ENCODE peak calls at places on chromosomes 13 and 19, in six cellular contexts. P is CD4-positive, CD25-positive, alpha-beta regulatory T cell; D is activated CD4-positive, alpha-beta T cell treated with anti-CD3 and anti-CD28 coated beads for 24 hours; J is stimulated activated CD4-positive, alpha-beta T cell treated with anti-CD3 and anti-CD28 coated beads, Interleukin-1b, Interleukin-23, amount 100 ng/mL, for 48 hours; S is SW480; O is NCI-H1105 treated with DMSO at 0.1 percent for 48 hours. M is an unnamed sample.

GRCh38 chr13:64723735-64724134 is 2506.4 kb downstream of the PCDH9 start:
- DNase-seq in P (no peak), D (no peak), J (no peak), O (no peak), S (peak), M (peak)

GRCh38 chr19:45251452-45252354 is 632 bp downstream of the MARK4 start:
- DNase-seq in J (no peak), S (no peak), O (no peak), D (no peak), P (no peak), M (no peak)

GRCh38 chr13:99975626-99976025 is 4.1 kb upstream of the ZIC5 start:
- DNase-seq in S (no peak), D (no peak), J (no peak), O (no peak), P (no peak), M (no peak)

GRCh38 chr13:97273341-97273831 is 51.3 kb downstream of the MBNL2 start:
- DNase-seq in J (no peak), S (no peak), P (no peak), O (peak), D (no peak), M (no peak)

GRCh38 chr19:4066176-4066606 is 508 bp downstream of the ZBTB7A start:
- DNase-seq in S (no peak), J (peak), D (no peak), O (no peak), P (peak), M (no peak)

GRCh38 chr13:41917641-41918040 is 43.3 kb downstream of the VWA8 start:
- DNase-seq in J (no peak), P (peak), S (peak), D (no peak), O (no peak), M (no peak)

GRCh38 chr13:110680852-110681251 is 25.1 kb downstream of the CARS2 start:
- DNase-seq in S (peak), O (no peak), J (no peak), P (peak), D (no peak), M (peak)

GRCh38 chr13:27791146-27791900 is 960 bp upstream of the GSX1 start:
- DNase-seq in S (peak), J (no peak), D (no peak), O (peak), P (no peak), M (no peak)

GRCh38 chr19:15287496-15287895 is 44.8 kb downstream of the BRD4 start:
- DNase-seq in S (no peak), D (no peak), O (no peak), P (no peak), J (no peak), M (no peak)

GRCh38 chr19:45655073-45655472 is 12.9 kb upstream of the GIPR start:
- DNase-seq in P (no peak), D (no peak), J (no peak), O (no peak), S (no peak), M (no peak)

GRCh38 chr19:621819-622218 is 11.5 kb downstream of the POLRMT start:
- DNase-seq in J (no peak), P (no peak), S (no peak), D (no peak), O (no peak), M (no peak)

GRCh38 chr13:107216046-107216715 is 648.2 kb upstream of the ARGLU1 start:
- DNase-seq in O (no peak), D (no peak), J (no peak), S (no peak), P (no peak), M (no peak)

GRCh38 chr13:22800726-22801401 is 379.9 kb upstream of the SGCG start:
- DNase-seq in P (no peak), O (no peak), D (no peak), J (no peak), S (no peak), M (no peak)

GRCh38 chr13:102089177-102089576 is 312.7 kb downstream of the FGF14 start:
- DNase-seq in P (no peak), O (peak), D (no peak), J (no peak), S (peak), M (no peak)

GRCh38 chr13:102726430-102726829 is 31.6 kb upstream of the METTL21C start:
- DNase-seq in O (no peak), S (peak), J (no peak), D (no peak), P (no peak), M (peak)

GRCh38 chr13:27822258-27822872 is 30.1 kb downstream of the GSX1 start:
- DNase-seq in J (no peak), O (no peak), D (no peak), S (no peak), P (no peak), M (no peak)

GRCh38 chr13:24185591-24186232 is 25.2 kb downstream of the SPATA13 start:
- DNase-seq in P (no peak), O (no peak), D (no peak), J (no peak), S (no peak), M (no peak)

GRCh38 chr19:50184196-50184595 is 19.2 kb upstream of the MYH14 start:
- DNase-seq in J (no peak), S (peak), P (no peak), O (no peak), D (no peak), M (no peak)

GRCh38 chr13:29707876-29708543 is 112.5 kb upstream of the SLC7A1 start:
- DNase-seq in P (peak), J (peak), O (no peak), S (peak), D (peak), M (peak)

GRCh38 chr19:34962281-34962944 is 1.6 kb downstream of the ZNF792 start:
- DNase-seq in P (peak), J (no peak), O (no peak), S (no peak), D (no peak), M (peak)

GRCh38 chr13:36904219-36904618 is 15.8 kb downstream of the SMAD9 start:
- DNase-seq in S (no peak), J (no peak), O (peak), P (no peak), D (no peak), M (no peak)

GRCh38 chr13:74090869-74091605 is 43.2 kb downstream of the KLF12 start:
- DNase-seq in J (no peak), D (no peak), O (no peak), S (no peak), P (no peak), M (no peak)

GRCh38 chr19:40054632-40055031 is 1.4 kb downstream of the ZNF780B start:
- DNase-seq in P (no peak), S (no peak), J (no peak), D (no peak), O (no peak), M (no peak)

GRCh38 chr19:10120538-10121198 is 969 bp upstream of the EIF3G start:
- DNase-seq in J (no peak), S (peak), P (no peak), D (no peak), O (no peak), M (no peak)

GRCh38 chr13:28723806-28724205 is 5.0 kb upstream of the SLC46A3 start:
- DNase-seq in S (no peak), P (no peak), O (no peak), D (no peak), J (no peak), M (no peak)

GRCh38 chr13:91595677-91596076 is 197.3 kb downstream of the GPC5 start:
- DNase-seq in S (no peak), O (no peak), D (no peak), J (no peak), P (no peak), M (no peak)

GRCh38 chr13:99484405-99484981 is 16.8 kb upstream of the TM9SF2 start:
- DNase-seq in O (no peak), J (no peak), P (peak), S (no peak), D (no peak), M (no peak)

GRCh38 chr13:40143559-40143958 is 488.1 kb downstream of the COG6 start:
- DNase-seq in J (no peak), D (no peak), S (no peak), P (no peak), O (no peak), M (no peak)

GRCh38 chr13:51397262-51397933 is 55.4 kb downstream of the INTS6 start:
- DNase-seq in S (no peak), P (no peak), O (no peak), D (no peak), J (no peak), M (no peak)

M was measured in HepG2.